ENCODE peak calls at places on chromosomes 2 and 18, in seven cellular contexts. W, Z, Q, Y, G, F and D are unnamed samples.

GRCh38 chr18:23068692-23069305 is 66.5 kb upstream of the CABLES1 start:
- DNase-seq in W (no peak), Z (no peak), Q (no peak), Y (no peak), G (no peak), F (no peak), D (no peak)

GRCh38 chr2:27115485-27115884 is 3.4 kb downstream of the CGREF1 start:
- DNase-seq in W (no peak), Z (no peak), Q (no peak), Y (no peak), G (no peak), F (no peak), D (no peak)

GRCh38 chr2:16039823-16040222 is 99.5 kb downstream of the MYCN start:
- DNase-seq in W (no peak), Z (no peak), Q (no peak), Y (no peak), G (no peak), F (no peak), D (no peak)

GRCh38 chr2:897091-897490 is 53.6 kb upstream of the SNTG2 start:
- DNase-seq in W (no peak), Z (no peak), Q (no peak), Y (no peak), G (no peak), F (no peak), D (no peak)

GRCh38 chr18:34691626-34692025 is 18.5 kb upstream of the DTNA start:
- DNase-seq in W (no peak), Z (no peak), Q (no peak), Y (no peak), G (no peak), F (no peak), D (no peak)

GRCh38 chr2:16126141-16126968 is 186.0 kb downstream of the MYCN start:
- DNase-seq in W (no peak), Z (no peak), Q (no peak), Y (peak; percentile 30), G (no peak), F (no peak), D (no peak)

GRCh38 chr2:28447943-28448737 is 47.7 kb upstream of the PLB1 start:
- DNase-seq in W (no peak), Z (no peak), Q (no peak), Y (no peak), G (no peak), F (no peak), D (peak; percentile 5)

GRCh38 chr2:148282201-148282600 is 261.3 kb downstream of the MBD5 start:
- DNase-seq in W (no peak), Z (no peak), Q (no peak), Y (no peak), G (no peak), F (no peak), D (no peak)

GRCh38 chr18:58402247-58402646 is 226.6 kb downstream of the ALPK2 start:
- DNase-seq in W (no peak), Z (no peak), Q (no peak), Y (no peak), G (no peak), F (no peak), D (no peak)

GRCh38 chr18:58438161-58438983 is 190.5 kb downstream of the ALPK2 start:
- DNase-seq in W (no peak), Z (no peak), Q (no peak), Y (no peak), G (no peak), F (no peak), D (no peak)

GRCh38 chr2:179900655-179901054 is 39.2 kb upstream of the ZNF385B start:
- DNase-seq in W (no peak), Z (no peak), Q (no peak), Y (no peak), G (no peak), F (no peak), D (no peak)

GRCh38 chr2:190538201-190538600 is 3.7 kb upstream of the NEMP2 start:
- DNase-seq in W (no peak), Z (no peak), Q (no peak), Y (no peak), G (no peak), F (no peak), D (no peak)

GRCh38 chr2:169619946-169620345 is 35.8 kb downstream of the PPIG start:
- DNase-seq in W (no peak), Z (no peak), Q (no peak), Y (no peak), G (no peak), F (no peak), D (no peak)

GRCh38 chr2:239916205-239917127 is 108.7 kb downstream of the NDUFA10 start:
- DNase-seq in W (no peak), Z (no peak), Q (no peak), Y (no peak), G (no peak), F (no peak), D (no peak)

GRCh38 chr2:9993490-9994165 is 42.1 kb downstream of the GRHL1 start:
- DNase-seq in W (no peak), Z (no peak), Q (no peak), Y (no peak), G (peak; percentile 22), F (no peak), D (no peak)

GRCh38 chr2:173401716-173402326 is 47.1 kb downstream of the CDCA7 start:
- DNase-seq in W (no peak), Z (no peak), Q (no peak), Y (no peak), G (no peak), F (no peak), D (no peak)

GRCh38 chr2:95013726-95014125 is 11.8 kb upstream of the MAL start:
- DNase-seq in W (no peak), Z (no peak), Q (no peak), Y (no peak), G (no peak), F (no peak), D (no peak)

GRCh38 chr2:121210691-121211090 is 74.3 kb downstream of the TFCP2L1 start:
- DNase-seq in W (no peak), Z (no peak), Q (no peak), Y (peak; percentile 82), G (no peak), F (no peak), D (peak; percentile 83)

GRCh38 chr2:44789971-44790721 is 151.4 kb upstream of the SIX3 start:
- DNase-seq in W (no peak), Z (no peak), Q (no peak), Y (no peak), G (no peak), F (no peak), D (no peak)

GRCh38 chr2:171547720-171548119 is 25.4 kb downstream of the CYBRD1 start:
- DNase-seq in W (no peak), Z (no peak), Q (no peak), Y (no peak), G (no peak), F (no peak), D (no peak)

GRCh38 chr2:176463527-176463926 is 194.3 kb downstream of the MTX2 start:
- DNase-seq in W (no peak), Z (no peak), Q (no peak), Y (no peak), G (no peak), F (no peak), D (no peak)

GRCh38 chr2:40329739-40330047 is 122.2 kb downstream of the SLC8A1 start:
- DNase-seq in W (no peak), Z (no peak), Q (no peak), Y (no peak), G (no peak), F (no peak), D (no peak)

GRCh38 chr2:23687214-23687613 is 239.7 kb downstream of the ATAD2B start:
- DNase-seq in W (no peak), Z (no peak), Q (no peak), Y (no peak), G (no peak), F (no peak), D (no peak)

GRCh38 chr2:62972601-62973000 is 78.0 kb upstream of the OTX1 start:
- DNase-seq in W (no peak), Z (no peak), Q (no peak), Y (no peak), G (no peak), F (no peak), D (no peak)